ENCODE peak calls at places on chromosomes 7 and 10, in six cellular contexts. Y is NCI-H1092 treated with DMSO at 0.1 percent for 48 hours; R is CD8-positive, alpha-beta T cell; C is sciatic nerve; S is epithelial cell of prostate; B is putamen. A is an unnamed sample.

GRCh38 chr10:80443531-80443974 is 10.6 kb upstream of the TSPAN14 start:
- DNase-seq in Y (no peak), R (no peak), C (no peak), S (no peak), B (no peak), A (no peak)

GRCh38 chr7:130887182-130888016 is 153.4 kb upstream of the KLF14 start:
- DNase-seq in Y (no peak), R (no peak), C (no peak), S (no peak), B (no peak), A (no peak)

GRCh38 chr7:102061981-102062390 is 224.7 kb upstream of the SH2B2 start:
- DNase-seq in Y (no peak), R (no peak), C (no peak), S (no peak), B (no peak), A (no peak)

GRCh38 chr7:78377532-78377931 is 579.0 kb downstream of the PHTF2 start:
- DNase-seq in Y (no peak), R (no peak), C (no peak), S (no peak), B (no peak), A (no peak)

GRCh38 chr7:124671976-124672375 is 93.6 kb downstream of the GPR37 start:
- DNase-seq in Y (no peak), R (no peak), C (no peak), S (peak), B (no peak), A (no peak)

GRCh38 chr10:33542747-33543505 is 208.5 kb upstream of the NRP1 start:
- DNase-seq in Y (no peak), R (no peak), C (no peak), S (peak), B (no peak), A (no peak)

GRCh38 chr10:78211476-78212110 is 177.9 kb downstream of the RPS24 start:
- DNase-seq in Y (peak), R (no peak), C (no peak), S (peak), B (peak), A (no peak)

GRCh38 chr10:5555881-5556280 is 31.1 kb downstream of the CALML3 start:
- DNase-seq in Y (no peak), R (no peak), C (no peak), S (no peak), B (no peak), A (no peak)

GRCh38 chr10:99983280-99983988 is 26.3 kb downstream of the DNMBP start:
- DNase-seq in Y (no peak), R (no peak), C (peak), S (no peak), B (no peak), A (no peak)

GRCh38 chr7:104034679-104035078 is 45.2 kb upstream of the RELN start:
- DNase-seq in Y (no peak), R (no peak), C (no peak), S (no peak), B (no peak), A (no peak)

GRCh38 chr7:79176859-79177477 is 276.5 kb downstream of the MAGI2 start:
- DNase-seq in Y (peak), R (no peak), C (no peak), S (no peak), B (peak), A (no peak)

GRCh38 chr7:98795741-98796493 is 73.9 kb downstream of the TMEM130 start:
- DNase-seq in Y (no peak), R (no peak), C (no peak), S (no peak), B (no peak), A (no peak)

GRCh38 chr10:60048146-60048545 is 141.8 kb upstream of the CCDC6 start:
- DNase-seq in Y (peak), R (no peak), C (no peak), S (no peak), B (no peak), A (no peak)

GRCh38 chr10:119859422-119860258 is 13.0 kb downstream of the MCMBP start:
- DNase-seq in Y (no peak), R (no peak), C (no peak), S (no peak), B (no peak), A (no peak)

GRCh38 chr7:4093035-4093434 is 589.1 kb upstream of the FOXK1 start:
- DNase-seq in Y (no peak), R (no peak), C (no peak), S (no peak), B (no peak), A (no peak)

GRCh38 chr7:139169816-139170215 is 60.3 kb upstream of the ZC3HAV1 start:
- DNase-seq in Y (no peak), R (no peak), C (no peak), S (no peak), B (no peak), A (no peak)

GRCh38 chr10:61899045-61899444 is 2.5 kb upstream of the ARID5B start:
- DNase-seq in Y (no peak), R (no peak), C (no peak), S (no peak), B (no peak), A (no peak)

GRCh38 chr10:120429395-120429794 is 27.6 kb upstream of the PLPP4 start:
- DNase-seq in Y (no peak), R (no peak), C (no peak), S (no peak), B (no peak), A (no peak)

GRCh38 chr10:57468886-57469432 is 798.7 kb downstream of the IPMK start:
- DNase-seq in Y (no peak), R (no peak), C (no peak), S (no peak), B (no peak), A (no peak)

GRCh38 chr7:128265156-128265905 is 24.3 kb downstream of the LEP start:
- DNase-seq in Y (no peak), R (no peak), C (no peak), S (no peak), B (no peak), A (no peak)